ENCODE peak calls at places on chromosome 1, in six cellular contexts. B is HepG2, D is stomach, H is esophagus muscularis mucosa, Q is K562, A is transverse colon. X is an unnamed sample.

GRCh38 chr1:217059401-217059800 is 336.2 kb upstream of the ESRRG start:
- DNase-seq in D (no peak), H (no peak), Q (no peak), A (no peak), B (no peak), X (no peak)

GRCh38 chr1:28822779-28823178 is 10.8 kb downstream of the OPRD1 start:
- DNase-seq in Q (no peak), A (no peak), H (no peak), D (no peak), B (no peak), X (no peak)

GRCh38 chr1:225811622-225812487 is 1.9 kb downstream of the EPHX1 start:
- DNase-seq in D (no peak), B (peak; percentile 48), H (no peak), A (peak; percentile 27), Q (peak; percentile 52), X (no peak)

GRCh38 chr1:241918879-241919278 is 38.7 kb upstream of the BECN2 start:
- DNase-seq in A (no peak), H (no peak), D (no peak), Q (no peak), B (no peak), X (no peak)

GRCh38 chr1:223834660-223835263 is 11.0 kb downstream of the TP53BP2 start:
- DNase-seq in D (no peak), H (no peak), B (no peak), Q (no peak), A (no peak), X (no peak)

GRCh38 chr1:220157738-220158137 is 63.8 kb downstream of the IARS2 start:
- DNase-seq in D (no peak), H (no peak), Q (no peak), B (no peak), A (no peak), X (no peak)

GRCh38 chr1:240122639-240123604 is 31.2 kb downstream of the FMN2 start:
- DNase-seq in Q (no peak), D (no peak), B (peak; percentile 1), A (peak; percentile 53), H (no peak), X (no peak)

GRCh38 chr1:236893626-236894545 is 98.8 kb downstream of the MTR start:
- DNase-seq in B (no peak), A (no peak), D (no peak), Q (no peak), H (no peak), X (no peak)

GRCh38 chr1:52751589-52752306 is 25.5 kb downstream of the ZYG11B start:
- DNase-seq in B (no peak), Q (peak; percentile 30), A (no peak), D (peak; percentile 42), H (no peak), X (no peak)

GRCh38 chr1:186442651-186443114 is 18.2 kb downstream of the PDC start:
- DNase-seq in H (no peak), B (no peak), D (no peak), A (no peak), Q (no peak), X (no peak)

GRCh38 chr1:13517193-13517812 is 3.5 kb upstream of the LRRC38 start:
- DNase-seq in D (no peak), H (no peak), A (no peak), B (peak; percentile 5), Q (peak; percentile 45), X (no peak)

GRCh38 chr1:235875236-235875635 is 8.5 kb upstream of the LYST start:
- DNase-seq in H (no peak), D (no peak), A (no peak), B (no peak), Q (no peak), X (no peak)

GRCh38 chr1:68623700-68624099 is 126.8 kb upstream of the DEPDC1 start:
- DNase-seq in Q (no peak), B (no peak), D (no peak), H (no peak), A (no peak), X (no peak)

GRCh38 chr1:107318932-107319331 is 178.1 kb downstream of the NTNG1 start:
- DNase-seq in A (no peak), B (no peak), H (no peak), D (no peak), Q (no peak), X (no peak)

GRCh38 chr1:36305915-36306209 is 306 bp upstream of the SH3D21 start:
- DNase-seq in A (peak; percentile 22), D (no peak), Q (no peak), H (no peak), B (no peak), X (no peak)

GRCh38 chr1:8862528-8862927 is 16.0 kb downstream of the ENO1 start:
- DNase-seq in Q (peak; percentile 64), A (no peak), H (no peak), D (no peak), B (no peak), X (no peak)

GRCh38 chr1:47853059-47853458 is 144.1 kb downstream of the TRABD2B start:
- DNase-seq in Q (no peak), H (no peak), A (no peak), B (peak; percentile 58), D (no peak), X (no peak)

GRCh38 chr1:21665711-21666571 is 3.2 kb downstream of the RAP1GAP start:
- DNase-seq in H (no peak), Q (no peak), B (no peak), D (peak; percentile 31), A (no peak), X (peak; percentile 28)

GRCh38 chr1:55572878-55573734 is 357.9 kb upstream of the USP24 start:
- DNase-seq in A (no peak), B (peak; percentile 14), D (no peak), H (peak; percentile 87), Q (no peak), X (no peak)

GRCh38 chr1:49104575-49104974 is 327.9 kb upstream of the BEND5 start:
- DNase-seq in Q (no peak), H (no peak), A (no peak), B (no peak), D (peak; percentile 27), X (no peak)

GRCh38 chr1:3907031-3907534 is 7.0 kb upstream of the C1orf174 start:
- DNase-seq in H (no peak), Q (peak; percentile 84), D (no peak), B (no peak), A (no peak), X (peak; percentile 43)

GRCh38 chr1:219159946-219160645 is 13.6 kb upstream of the LYPLAL1 start:
- DNase-seq in B (no peak), H (no peak), Q (no peak), D (no peak), A (no peak), X (no peak)

GRCh38 chr1:20327467-20327866 is 36.8 kb downstream of the VWA5B1 start:
- DNase-seq in Q (no peak), H (no peak), D (no peak), B (no peak), A (no peak), X (no peak)

GRCh38 chr1:1165485-1165884 is 8.2 kb upstream of the TTLL10 start:
- DNase-seq in B (no peak), H (no peak), Q (no peak), A (no peak), D (no peak), X (no peak)

GRCh38 chr1:217333939-217334338 is 297.0 kb downstream of the GPATCH2 start:
- DNase-seq in A (peak; percentile 9), H (no peak), B (peak; percentile 10), Q (peak; percentile 20), D (no peak), X (no peak)

GRCh38 chr1:79042117-79042516 is 35.6 kb upstream of the ADGRL4 start:
- DNase-seq in H (no peak), D (no peak), B (no peak), A (no peak), Q (no peak), X (no peak)

GRCh38 chr1:221839321-221839720 is 97.4 kb upstream of the DUSP10 start:
- DNase-seq in B (no peak), A (no peak), H (no peak), D (no peak), Q (no peak), X (no peak)

DNA sequence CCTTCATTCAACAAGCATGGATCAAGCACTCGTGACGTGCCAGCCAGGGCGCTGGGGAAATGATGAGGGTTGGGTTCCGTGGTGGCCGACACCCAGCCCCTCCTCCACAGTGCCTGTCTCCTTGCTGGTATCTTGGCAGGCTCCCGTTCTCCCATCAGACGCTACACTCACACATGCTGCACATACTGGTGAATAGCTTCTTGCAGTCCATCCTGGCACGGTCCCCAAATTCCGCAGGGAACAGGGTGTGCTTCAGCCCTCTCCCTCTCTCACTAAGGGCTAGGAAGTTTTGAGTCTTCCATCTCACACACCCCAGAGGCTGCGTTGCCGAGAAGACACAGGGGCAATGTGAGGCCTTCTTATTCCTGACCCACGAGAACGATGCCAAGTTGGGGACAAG is 10.1 kb upstream of the MEF2D start:
- DNase-seq in H (peak; percentile 98), Q (no peak), B (no peak), D (peak; percentile 79), A (peak; percentile 82), X (peak; percentile 99)
- TF ChIP-seq EP300 in H (peak; percentile 97), Q (no peak), B (no peak), D (peak; percentile 86), A (peak; percentile 95), X (peak; percentile 73)

GRCh38 chr1:101282314-101283087 is 45.7 kb downstream of the S1PR1 start:
- DNase-seq in D (no peak), A (no peak), H (no peak), Q (no peak), B (no peak), X (no peak)

GRCh38 chr1:101278845-101279244 is 42.0 kb downstream of the S1PR1 start:
- DNase-seq in D (no peak), H (no peak), Q (no peak), B (no peak), A (no peak), X (no peak)

GRCh38 chr1:101280942-101281654 is 44.3 kb downstream of the S1PR1 start:
- DNase-seq in A (no peak), Q (no peak), H (no peak), D (no peak), B (no peak), X (no peak)

GRCh38 chr1:101278238-101278637 is 41.4 kb downstream of the S1PR1 start:
- DNase-seq in Q (no peak), D (no peak), H (peak; percentile 21), B (no peak), A (no peak), X (no peak)

DNA sequence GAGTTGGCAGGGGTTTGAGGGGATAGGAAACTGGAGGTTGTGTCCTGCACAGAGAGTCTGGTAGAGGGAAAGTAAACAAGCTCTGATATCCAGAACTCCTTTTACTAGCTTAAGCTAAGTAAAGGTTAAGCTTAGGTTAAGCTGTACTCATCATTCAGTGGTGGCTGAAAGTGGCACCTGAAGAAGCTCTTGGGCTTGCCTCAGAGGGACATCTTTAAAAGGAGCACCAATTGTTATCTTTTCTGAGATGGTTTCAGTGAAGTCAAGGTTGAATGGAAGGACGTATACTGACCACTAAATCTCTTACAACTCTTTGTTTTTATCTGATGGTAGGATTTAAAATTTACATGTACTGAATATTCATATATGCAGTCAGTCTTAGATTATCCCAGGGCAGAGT is 43.2 kb downstream of the S1PR1 start:
- DNase-seq in H (no peak), D (no peak), Q (no peak), A (no peak), B (no peak), X (no peak)
- H3K4me1 ChIP-seq in H (no peaks in the 10 kb centered on the region), D (no peaks in the 10 kb centered on the region), Q (peaks cover 33% of the 10 kb centered on the region), A (no peaks in the 10 kb centered on the region), B (peaks cover 26% of the 10 kb centered on the region), X (no peaks in the 10 kb centered on the region)

GRCh38 chr1:203273206-203273868 is 32.0 kb upstream of the BTG2 start:
- DNase-seq in H (peak; percentile 96), A (peak; percentile 92), D (peak; percentile 95), Q (peak; percentile 89), B (peak; percentile 58), X (peak; percentile 95)
- TF ChIP-seq POLR2AphosphoS5 in H (peak; percentile 86), A (peak; percentile 61), D (peak; percentile 68), Q (no peak), B (no peak), X (peak; percentile 55)

GRCh38 chr1:84720275-84720780 is 30.1 kb upstream of the SSX2IP start:
- DNase-seq in Q (no peak), B (peak; percentile 83), D (no peak), H (no peak), A (no peak), X (no peak)
- TF ChIP-seq EP300 in Q (no peak), B (peak; percentile 19), D (no peak), H (no peak), A (no peak), X (no peak)

X was measured in sigmoid colon.